ENCODE peak calls at places on chromosome 6, in six cellular contexts. One of them, this sample, is unnamed.
A peak's percentile ranks its signal among the peaks of the same experiment; 100 is the strongest.

GRCh38 chr6:110048221-110048875 is 70.2 kb downstream of the GPR6 start:
- DNase-seq in breast epithelium: no peak
- DNase-seq in upper lobe of right lung: peak; percentile 10
- DNase-seq in heart left ventricle: no peak
- DNase-seq in AG04450: no peak
- DNase-seq in tibial nerve: no peak
- DNase-seq in this sample: peak; percentile 41

GRCh38 chr6:71404145-71404966 is 115.7 kb downstream of the OGFRL1 start:
- DNase-seq in breast epithelium: no peak
- DNase-seq in upper lobe of right lung: no peak
- DNase-seq in heart left ventricle: no peak
- DNase-seq in AG04450: peak; percentile 38
- DNase-seq in tibial nerve: no peak
- DNase-seq in this sample: no peak

GRCh38 chr6:161353208-161353613 is 79.3 kb upstream of the AGPAT4 start:
- DNase-seq in breast epithelium: no peak
- DNase-seq in upper lobe of right lung: no peak
- DNase-seq in heart left ventricle: no peak
- DNase-seq in AG04450: no peak
- DNase-seq in tibial nerve: no peak
- DNase-seq in this sample: peak; percentile 57

GRCh38 chr6:108966855-108967755 is 118.9 kb downstream of the ARMC2 start:
- DNase-seq in breast epithelium: peak; percentile 43
- DNase-seq in upper lobe of right lung: no peak
- DNase-seq in heart left ventricle: peak; percentile 84
- DNase-seq in AG04450: no peak
- DNase-seq in tibial nerve: no peak
- DNase-seq in this sample: peak; percentile 17

GRCh38 chr6:31620586-31621319 is at the start of gene PRRC2A:
- DNase-seq in breast epithelium: peak; percentile 76
- DNase-seq in upper lobe of right lung: peak; percentile 96
- DNase-seq in heart left ventricle: no peak
- DNase-seq in AG04450: peak; percentile 13
- DNase-seq in tibial nerve: peak; percentile 94
- DNase-seq in this sample: peak; percentile 92

GRCh38 chr6:45483021-45483420 is 105.3 kb upstream of the SUPT3H start:
- DNase-seq in breast epithelium: no peak
- DNase-seq in upper lobe of right lung: no peak
- DNase-seq in heart left ventricle: no peak
- DNase-seq in AG04450: peak; percentile 89
- DNase-seq in tibial nerve: no peak
- DNase-seq in this sample: no peak

GRCh38 chr6:166483556-166484250 is 101.0 kb upstream of the MPC1 start:
- DNase-seq in breast epithelium: no peak
- DNase-seq in upper lobe of right lung: peak; percentile 38
- DNase-seq in heart left ventricle: peak; percentile 3
- DNase-seq in AG04450: no peak
- DNase-seq in tibial nerve: no peak
- DNase-seq in this sample: no peak

GRCh38 chr6:110270166-110270565 is 88.0 kb downstream of the METTL24 start:
- DNase-seq in breast epithelium: no peak
- DNase-seq in upper lobe of right lung: no peak
- DNase-seq in heart left ventricle: no peak
- DNase-seq in AG04450: no peak
- DNase-seq in tibial nerve: no peak
- DNase-seq in this sample: no peak

DNA sequence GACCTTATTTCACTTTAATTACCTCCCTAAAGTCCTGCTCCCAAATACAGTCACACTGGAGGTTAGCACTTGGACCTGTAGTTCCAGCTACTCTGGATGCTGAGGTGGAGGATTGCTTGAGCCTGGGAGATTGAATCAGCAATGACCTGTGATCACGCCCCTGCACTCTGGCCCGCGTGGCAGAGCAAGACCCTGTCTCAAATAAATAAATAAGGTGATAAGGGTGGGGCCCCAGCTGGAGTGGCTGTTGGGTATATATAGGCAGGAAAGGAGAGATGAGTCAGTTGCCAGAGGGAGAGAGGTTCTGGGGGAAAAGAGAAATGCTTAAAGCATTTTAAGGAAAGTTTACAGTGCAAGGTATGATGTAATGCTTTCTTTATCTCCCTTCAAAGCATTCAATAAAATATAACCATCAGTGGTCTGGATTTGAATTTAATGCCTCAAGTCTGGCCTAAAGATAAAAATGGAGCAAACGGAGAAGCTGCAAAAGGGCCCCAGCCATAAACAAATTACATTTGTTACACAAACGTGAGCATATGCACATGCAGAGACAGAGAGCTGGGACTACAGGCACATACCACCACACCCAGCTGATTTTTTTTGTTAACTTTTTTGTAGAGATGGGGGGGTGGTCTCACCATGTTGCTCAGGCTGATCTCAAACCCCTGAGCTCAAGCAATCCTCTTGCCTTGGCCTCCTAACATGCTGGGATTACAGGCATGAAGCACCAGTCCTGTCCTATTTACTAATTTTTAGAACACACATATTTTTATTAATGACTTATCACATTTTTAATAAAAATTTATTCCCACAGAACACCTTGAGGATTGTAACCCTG is 6.1 kb upstream of the PM20D2 start:
- DNase-seq in breast epithelium: no peak
- DNase-seq in upper lobe of right lung: no peak
- DNase-seq in heart left ventricle: no peak
- DNase-seq in AG04450: no peak
- DNase-seq in tibial nerve: no peak
- DNase-seq in this sample: no peak
- H3K27me3 ChIP-seq in breast epithelium: no peaks in the 10 kb centered on the region
- H3K27me3 ChIP-seq in upper lobe of right lung: no peaks in the 10 kb centered on the region
- H3K27me3 ChIP-seq in heart left ventricle: no peaks in the 10 kb centered on the region
- H3K27me3 ChIP-seq in AG04450: peaks cover 4% of the 10 kb centered on the region
- H3K27me3 ChIP-seq in tibial nerve: no peaks in the 10 kb centered on the region
- H3K27me3 ChIP-seq in this sample: no peaks in the 10 kb centered on the region

DNA sequence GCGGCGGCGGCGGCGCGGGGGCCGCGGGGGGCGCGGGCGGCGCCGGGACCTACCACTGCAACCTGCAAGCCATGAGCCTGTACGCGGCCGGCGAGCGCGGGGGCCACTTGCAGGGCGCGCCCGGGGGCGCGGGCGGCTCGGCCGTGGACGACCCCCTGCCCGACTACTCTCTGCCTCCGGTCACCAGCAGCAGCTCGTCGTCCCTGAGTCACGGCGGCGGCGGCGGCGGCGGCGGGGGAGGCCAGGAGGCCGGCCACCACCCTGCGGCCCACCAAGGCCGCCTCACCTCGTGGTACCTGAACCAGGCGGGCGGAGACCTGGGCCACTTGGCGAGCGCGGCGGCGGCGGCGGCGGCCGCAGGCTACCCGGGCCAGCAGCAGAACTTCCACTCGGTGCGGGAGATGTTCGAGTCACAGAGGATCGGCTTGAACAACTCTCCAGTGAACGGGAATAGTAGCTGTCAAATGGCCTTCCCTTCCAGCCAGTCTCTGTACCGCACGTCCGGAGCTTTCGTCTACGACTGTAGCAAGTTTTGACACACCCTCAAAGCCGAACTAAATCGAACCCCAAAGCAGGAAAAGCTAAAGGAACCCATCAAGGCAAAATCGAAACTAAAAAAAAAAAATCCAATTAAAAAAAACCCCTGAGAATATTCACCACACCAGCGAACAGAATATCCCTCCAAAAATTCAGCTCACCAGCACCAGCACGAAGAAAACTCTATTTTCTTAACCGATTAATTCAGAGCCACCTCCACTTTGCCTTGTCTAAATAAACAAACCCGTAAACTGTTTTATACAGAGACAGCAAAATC is 2.1 kb downstream of the FOXC1 start:
- DNase-seq in breast epithelium: no peak
- DNase-seq in upper lobe of right lung: no peak
- DNase-seq in heart left ventricle: no peak
- DNase-seq in AG04450: no peak
- DNase-seq in tibial nerve: peak; percentile 12
- DNase-seq in this sample: no peak
- H3K27me3 ChIP-seq in breast epithelium: no peaks in the 10 kb centered on the region
- H3K27me3 ChIP-seq in upper lobe of right lung: peaks cover 76% of the 10 kb centered on the region
- H3K27me3 ChIP-seq in heart left ventricle: peaks cover 89% of the 10 kb centered on the region
- H3K27me3 ChIP-seq in AG04450: peaks cover 27% of the 10 kb centered on the region
- H3K27me3 ChIP-seq in tibial nerve: no peaks in the 10 kb centered on the region
- H3K27me3 ChIP-seq in this sample: peaks cover 54% of the 10 kb centered on the region

GRCh38 chr6:40645043-40645442 is 57.9 kb upstream of the LRFN2 start:
- DNase-seq in breast epithelium: no peak
- DNase-seq in upper lobe of right lung: peak; percentile 20
- DNase-seq in heart left ventricle: no peak
- DNase-seq in AG04450: no peak
- DNase-seq in tibial nerve: no peak
- DNase-seq in this sample: no peak
- H3K27me3 ChIP-seq in breast epithelium: no peaks in the 10 kb centered on the region
- H3K27me3 ChIP-seq in upper lobe of right lung: peaks cover 20% of the 10 kb centered on the region
- H3K27me3 ChIP-seq in heart left ventricle: peaks cover 8% of the 10 kb centered on the region
- H3K27me3 ChIP-seq in AG04450: peaks cover 3% of the 10 kb centered on the region
- H3K27me3 ChIP-seq in tibial nerve: no peaks in the 10 kb centered on the region
- H3K27me3 ChIP-seq in this sample: no peaks in the 10 kb centered on the region

DNA sequence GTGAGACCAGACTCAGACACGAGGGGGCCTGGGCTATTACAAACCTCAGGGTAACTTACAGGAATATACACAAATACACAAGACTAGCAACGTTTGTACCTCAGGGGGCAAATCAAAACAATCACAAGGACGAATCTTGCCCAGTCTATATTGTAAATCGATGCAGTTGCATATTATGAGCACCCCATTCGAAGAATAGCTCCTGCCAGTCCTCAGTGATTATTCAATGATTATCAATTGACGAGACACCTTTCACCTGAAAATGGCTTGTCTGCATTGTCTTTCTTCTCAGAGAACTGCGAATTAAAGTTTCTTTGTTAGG is 24.6 kb upstream of the MAP3K7 start:
- DNase-seq in breast epithelium: no peak
- DNase-seq in upper lobe of right lung: no peak
- DNase-seq in heart left ventricle: no peak
- DNase-seq in AG04450: no peak
- DNase-seq in tibial nerve: no peak
- DNase-seq in this sample: no peak
- H3K27me3 ChIP-seq in breast epithelium: no peaks in the 10 kb centered on the region
- H3K27me3 ChIP-seq in upper lobe of right lung: peaks cover 76% of the 10 kb centered on the region
- H3K27me3 ChIP-seq in heart left ventricle: peaks cover 57% of the 10 kb centered on the region
- H3K27me3 ChIP-seq in AG04450: peaks cover 31% of the 10 kb centered on the region
- H3K27me3 ChIP-seq in tibial nerve: no peaks in the 10 kb centered on the region
- H3K27me3 ChIP-seq in this sample: peaks cover 27% of the 10 kb centered on the region

DNA sequence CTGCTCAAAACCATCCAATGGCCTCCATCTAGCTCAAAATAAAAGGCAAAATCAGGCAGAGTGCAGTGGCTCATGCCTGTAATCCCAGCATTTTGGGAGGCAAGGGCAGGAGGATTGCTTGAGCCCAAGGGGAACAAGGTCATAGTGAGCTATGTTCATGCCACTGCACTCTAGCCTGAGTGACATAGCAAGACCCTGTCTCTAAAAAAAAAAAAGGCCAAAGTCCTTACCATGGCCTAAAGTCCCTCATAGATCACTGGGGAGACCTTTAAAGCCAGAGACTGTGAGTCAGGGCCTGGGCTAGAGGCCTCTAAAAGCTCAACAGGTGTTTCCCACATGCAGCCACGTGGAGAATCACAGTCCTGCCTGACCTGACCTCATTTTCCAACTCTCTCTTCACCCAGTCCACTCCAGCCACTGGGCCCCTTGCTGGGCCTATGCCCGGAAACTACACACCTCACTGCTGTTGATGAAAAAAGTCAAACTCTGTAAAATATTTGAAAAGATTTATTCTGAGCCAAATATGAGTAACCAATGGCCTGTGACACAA is 28.2 kb upstream of the TAB2 start:
- DNase-seq in breast epithelium: no peak
- DNase-seq in upper lobe of right lung: no peak
- DNase-seq in heart left ventricle: no peak
- DNase-seq in AG04450: no peak
- DNase-seq in tibial nerve: no peak
- DNase-seq in this sample: no peak
- H3K27me3 ChIP-seq in breast epithelium: no peaks in the 10 kb centered on the region
- H3K27me3 ChIP-seq in upper lobe of right lung: no peaks in the 10 kb centered on the region
- H3K27me3 ChIP-seq in heart left ventricle: no peaks in the 10 kb centered on the region
- H3K27me3 ChIP-seq in AG04450: no peaks in the 10 kb centered on the region
- H3K27me3 ChIP-seq in tibial nerve: no peaks in the 10 kb centered on the region
- H3K27me3 ChIP-seq in this sample: no peaks in the 10 kb centered on the region

GRCh38 chr6:130377911-130378310 is 12.1 kb downstream of the TMEM200A start:
- DNase-seq in breast epithelium: no peak
- DNase-seq in upper lobe of right lung: no peak
- DNase-seq in heart left ventricle: no peak
- DNase-seq in AG04450: no peak
- DNase-seq in tibial nerve: no peak
- DNase-seq in this sample: no peak
- H3K27me3 ChIP-seq in breast epithelium: no peaks in the 10 kb centered on the region
- H3K27me3 ChIP-seq in upper lobe of right lung: no peaks in the 10 kb centered on the region
- H3K27me3 ChIP-seq in heart left ventricle: no peaks in the 10 kb centered on the region
- H3K27me3 ChIP-seq in AG04450: no peaks in the 10 kb centered on the region
- H3K27me3 ChIP-seq in tibial nerve: no peaks in the 10 kb centered on the region
- H3K27me3 ChIP-seq in this sample: no peaks in the 10 kb centered on the region

GRCh38 chr6:41445268-41445667 is 100.9 kb upstream of the FOXP4 start:
- DNase-seq in breast epithelium: no peak
- DNase-seq in upper lobe of right lung: no peak
- DNase-seq in heart left ventricle: no peak
- DNase-seq in AG04450: no peak
- DNase-seq in tibial nerve: no peak
- DNase-seq in this sample: no peak

GRCh38 chr6:41446132-41446531 is 100.0 kb upstream of the FOXP4 start:
- DNase-seq in breast epithelium: no peak
- DNase-seq in upper lobe of right lung: no peak
- DNase-seq in heart left ventricle: no peak
- DNase-seq in AG04450: no peak
- DNase-seq in tibial nerve: no peak
- DNase-seq in this sample: no peak

GRCh38 chr6:41448256-41448655 is 97.9 kb upstream of the FOXP4 start:
- DNase-seq in breast epithelium: no peak
- DNase-seq in upper lobe of right lung: no peak
- DNase-seq in heart left ventricle: no peak
- DNase-seq in AG04450: no peak
- DNase-seq in tibial nerve: no peak
- DNase-seq in this sample: no peak

GRCh38 chr6:41449399-41450245 is 96.6 kb upstream of the FOXP4 start:
- DNase-seq in breast epithelium: no peak
- DNase-seq in upper lobe of right lung: no peak
- DNase-seq in heart left ventricle: peak; percentile 64
- DNase-seq in AG04450: no peak
- DNase-seq in tibial nerve: peak; percentile 48
- DNase-seq in this sample: no peak

DNA sequence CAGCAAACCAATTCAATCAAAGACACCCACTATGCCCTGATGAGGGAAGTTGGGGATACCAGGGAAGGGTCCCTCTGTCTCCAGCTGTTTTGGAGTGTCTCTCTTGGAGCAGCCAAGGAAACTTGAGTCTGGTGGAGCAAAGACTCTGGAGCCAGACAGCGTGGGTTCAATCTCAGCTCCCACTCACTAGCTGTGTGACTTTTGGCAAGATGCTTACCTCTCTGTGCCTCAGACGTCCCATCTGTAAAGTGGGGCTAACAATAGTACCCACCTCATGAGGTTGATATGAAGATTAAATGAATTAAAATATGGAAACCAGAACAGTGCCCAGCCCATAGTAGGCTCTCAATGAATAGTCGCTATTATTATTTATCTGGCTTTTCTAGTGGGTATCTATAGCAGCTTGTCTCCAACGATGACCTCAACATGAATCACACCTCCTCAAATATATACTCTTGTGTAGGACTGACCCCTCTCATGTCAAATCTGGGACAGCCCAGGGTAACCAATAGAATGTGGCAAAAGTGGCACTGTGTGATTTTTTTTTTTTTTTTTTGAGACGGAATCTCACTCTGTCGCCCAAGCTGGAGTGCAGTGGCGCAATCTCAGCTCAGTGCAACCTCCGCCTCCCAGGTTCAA is 99.2 kb upstream of the FOXP4 start:
- DNase-seq in breast epithelium: no peak
- DNase-seq in upper lobe of right lung: no peak
- DNase-seq in heart left ventricle: no peak
- DNase-seq in AG04450: no peak
- DNase-seq in tibial nerve: no peak
- DNase-seq in this sample: no peak
- H3K27me3 ChIP-seq in breast epithelium: no peaks in the 10 kb centered on the region
- H3K27me3 ChIP-seq in upper lobe of right lung: peaks cover 4% of the 10 kb centered on the region
- H3K27me3 ChIP-seq in heart left ventricle: peaks cover 12% of the 10 kb centered on the region
- H3K27me3 ChIP-seq in AG04450: peaks cover 9% of the 10 kb centered on the region
- H3K27me3 ChIP-seq in tibial nerve: no peaks in the 10 kb centered on the region
- H3K27me3 ChIP-seq in this sample: no peaks in the 10 kb centered on the region